ENCODE peak calls at places on chromosomes 13 and 19, in eight cellular contexts. One of them, this sample, is unnamed. For H3K4me1, the result is how much of the 10 kb centered on the place peaks cover.

GRCh38 chr13:53007872-53008271 is 20.7 kb upstream of the OLFM4 start:
- DNase-seq in heart left ventricle: no peak
- DNase-seq in iPS DF 6.9: no peak
- DNase-seq in lower lobe of right lung: no peak
- DNase-seq in tibial nerve: no peak
- DNase-seq in left lung: no peak
- DNase-seq in SJCRH30: peak
- DNase-seq in HCT116: no peak
- DNase-seq in this sample: no peak

GRCh38 chr13:21872795-21873194 is 201.9 kb downstream of the FGF9 start:
- DNase-seq in left lung: no peak
- DNase-seq in HCT116: no peak
- DNase-seq in iPS DF 6.9: no peak
- DNase-seq in lower lobe of right lung: no peak
- DNase-seq in SJCRH30: no peak
- DNase-seq in tibial nerve: no peak
- DNase-seq in heart left ventricle: no peak
- DNase-seq in this sample: no peak

GRCh38 chr13:106619688-106620555 is 52.0 kb upstream of the ARGLU1 start:
- DNase-seq in heart left ventricle: no peak
- DNase-seq in lower lobe of right lung: no peak
- DNase-seq in HCT116: peak
- DNase-seq in SJCRH30: peak
- DNase-seq in iPS DF 6.9: peak
- DNase-seq in left lung: no peak
- DNase-seq in tibial nerve: no peak
- DNase-seq in this sample: peak

GRCh38 chr19:35938282-35939224 is 2.4 kb downstream of the LRFN3 start:
- DNase-seq in HCT116: no peak
- DNase-seq in SJCRH30: no peak
- DNase-seq in heart left ventricle: no peak
- DNase-seq in left lung: no peak
- DNase-seq in lower lobe of right lung: no peak
- DNase-seq in tibial nerve: no peak
- DNase-seq in iPS DF 6.9: no peak
- DNase-seq in this sample: no peak

GRCh38 chr19:55464669-55465068 is at the start of gene C19orf85:
- DNase-seq in iPS DF 6.9: no peak
- DNase-seq in lower lobe of right lung: no peak
- DNase-seq in heart left ventricle: no peak
- DNase-seq in tibial nerve: no peak
- DNase-seq in left lung: no peak
- DNase-seq in SJCRH30: no peak
- DNase-seq in HCT116: no peak
- DNase-seq in this sample: no peak

GRCh38 chr19:18756896-18757295 is 34.2 kb downstream of the COMP start:
- DNase-seq in lower lobe of right lung: peak
- DNase-seq in left lung: no peak
- DNase-seq in SJCRH30: no peak
- DNase-seq in HCT116: no peak
- DNase-seq in heart left ventricle: no peak
- DNase-seq in tibial nerve: no peak
- DNase-seq in iPS DF 6.9: no peak
- DNase-seq in this sample: peak

GRCh38 chr19:13037161-13037560 is 41.9 kb downstream of the NFIX start:
- DNase-seq in lower lobe of right lung: no peak
- DNase-seq in tibial nerve: no peak
- DNase-seq in HCT116: no peak
- DNase-seq in iPS DF 6.9: no peak
- DNase-seq in left lung: no peak
- DNase-seq in heart left ventricle: no peak
- DNase-seq in SJCRH30: peak
- DNase-seq in this sample: no peak

GRCh38 chr13:111051656-111052232 is 63.4 kb upstream of the ARHGEF7 start:
- DNase-seq in lower lobe of right lung: no peak
- DNase-seq in iPS DF 6.9: no peak
- DNase-seq in SJCRH30: no peak
- DNase-seq in tibial nerve: no peak
- DNase-seq in HCT116: no peak
- DNase-seq in heart left ventricle: no peak
- DNase-seq in left lung: peak
- DNase-seq in this sample: peak

GRCh38 chr13:23959231-23959862 is 62.0 kb upstream of the C1QTNF9B start:
- DNase-seq in heart left ventricle: no peak
- DNase-seq in lower lobe of right lung: no peak
- DNase-seq in SJCRH30: no peak
- DNase-seq in iPS DF 6.9: no peak
- DNase-seq in HCT116: no peak
- DNase-seq in tibial nerve: no peak
- DNase-seq in left lung: no peak
- DNase-seq in this sample: no peak

GRCh38 chr19:55353356-55353802 is 1.1 kb downstream of the COX6B2 start:
- DNase-seq in iPS DF 6.9: no peak
- DNase-seq in left lung: no peak
- DNase-seq in HCT116: no peak
- DNase-seq in heart left ventricle: no peak
- DNase-seq in lower lobe of right lung: no peak
- DNase-seq in SJCRH30: no peak
- DNase-seq in tibial nerve: no peak
- DNase-seq in this sample: no peak

GRCh38 chr13:98875146-98875729 is 102.6 kb downstream of the DOCK9 start:
- DNase-seq in SJCRH30: no peak
- DNase-seq in lower lobe of right lung: no peak
- DNase-seq in tibial nerve: no peak
- DNase-seq in heart left ventricle: no peak
- DNase-seq in HCT116: no peak
- DNase-seq in iPS DF 6.9: no peak
- DNase-seq in left lung: no peak
- DNase-seq in this sample: no peak

GRCh38 chr13:109938255-109938936 is 152.0 kb upstream of the IRS2 start:
- DNase-seq in lower lobe of right lung: no peak
- DNase-seq in SJCRH30: no peak
- DNase-seq in left lung: no peak
- DNase-seq in HCT116: no peak
- DNase-seq in iPS DF 6.9: no peak
- DNase-seq in heart left ventricle: no peak
- DNase-seq in tibial nerve: no peak
- DNase-seq in this sample: no peak

GRCh38 chr13:23348270-23349126 is 85.0 kb downstream of the SACS start:
- DNase-seq in SJCRH30: no peak
- DNase-seq in heart left ventricle: no peak
- DNase-seq in tibial nerve: no peak
- DNase-seq in HCT116: no peak
- DNase-seq in lower lobe of right lung: no peak
- DNase-seq in left lung: no peak
- DNase-seq in iPS DF 6.9: no peak
- DNase-seq in this sample: no peak

DNA sequence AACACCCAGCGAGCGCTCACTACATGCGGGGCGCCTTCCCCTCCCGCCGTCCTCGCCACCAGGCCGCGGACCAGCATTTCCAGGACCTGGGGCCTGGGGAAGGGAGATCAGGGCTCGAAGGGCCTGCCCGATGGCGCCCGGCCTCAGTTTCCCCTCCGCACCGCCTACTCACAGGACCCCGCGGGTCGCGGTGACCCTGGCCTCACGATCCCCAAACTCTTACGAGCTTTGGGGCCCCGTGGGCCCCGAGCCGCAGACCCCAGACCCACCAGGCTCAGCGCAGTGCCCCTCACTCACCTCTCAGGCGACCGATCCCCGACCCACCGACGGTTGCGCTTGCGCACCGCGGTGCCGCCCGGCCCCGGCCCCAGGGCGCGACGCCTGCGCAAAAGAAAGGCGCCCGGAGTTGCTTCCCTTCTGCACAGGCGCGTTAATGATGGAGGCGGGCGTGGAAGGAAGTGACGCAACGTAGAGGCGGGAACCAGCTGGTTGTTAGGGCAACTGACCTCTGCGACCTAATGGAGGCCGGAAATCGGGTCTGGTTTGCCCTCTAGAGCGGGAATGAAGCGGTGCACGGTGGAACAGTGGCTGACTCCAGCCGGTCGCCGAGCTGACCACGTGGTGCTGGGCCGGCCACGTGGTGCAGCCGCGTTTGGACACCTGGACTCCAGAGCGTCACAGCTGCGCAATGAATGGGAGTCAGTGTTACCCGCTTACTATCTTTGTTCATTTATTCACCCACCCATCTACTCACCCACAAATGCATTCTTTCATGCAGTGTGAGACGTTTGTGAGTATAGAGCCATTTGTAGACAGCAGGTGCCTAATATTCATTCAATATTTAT is at the start of gene SGTA:
- DNase-seq in iPS DF 6.9: peak
- DNase-seq in tibial nerve: peak
- DNase-seq in heart left ventricle: peak
- DNase-seq in lower lobe of right lung: peak
- DNase-seq in HCT116: peak
- DNase-seq in left lung: peak
- DNase-seq in SJCRH30: peak
- DNase-seq in this sample: peak
- H3K4me1 ChIP-seq in iPS DF 6.9: under half
- H3K4me1 ChIP-seq in tibial nerve: under half
- H3K4me1 ChIP-seq in heart left ventricle: half or more
- H3K4me1 ChIP-seq in lower lobe of right lung: half or more
- H3K4me1 ChIP-seq in HCT116: under half
- H3K4me1 ChIP-seq in left lung: under half
- H3K4me1 ChIP-seq in SJCRH30: under half
- H3K4me1 ChIP-seq in this sample: under half

GRCh38 chr19:48629297-48629598 is 7.9 kb downstream of the DBP start:
- DNase-seq in tibial nerve: no peak
- DNase-seq in iPS DF 6.9: no peak
- DNase-seq in lower lobe of right lung: no peak
- DNase-seq in heart left ventricle: no peak
- DNase-seq in HCT116: no peak
- DNase-seq in SJCRH30: no peak
- DNase-seq in left lung: no peak
- DNase-seq in this sample: no peak

GRCh38 chr19:48629599-48630288 is 7.4 kb downstream of the DBP start:
- DNase-seq in tibial nerve: no peak
- DNase-seq in iPS DF 6.9: peak
- DNase-seq in HCT116: peak
- DNase-seq in heart left ventricle: peak
- DNase-seq in left lung: no peak
- DNase-seq in SJCRH30: no peak
- DNase-seq in lower lobe of right lung: no peak
- DNase-seq in this sample: peak

GRCh38 chr19:48632692-48633147 is 4.5 kb downstream of the DBP start:
- DNase-seq in lower lobe of right lung: no peak
- DNase-seq in iPS DF 6.9: no peak
- DNase-seq in tibial nerve: no peak
- DNase-seq in heart left ventricle: no peak
- DNase-seq in left lung: no peak
- DNase-seq in SJCRH30: peak
- DNase-seq in HCT116: no peak
- DNase-seq in this sample: no peak

GRCh38 chr19:48630289-48631036 is 6.7 kb downstream of the DBP start:
- DNase-seq in SJCRH30: no peak
- DNase-seq in HCT116: no peak
- DNase-seq in tibial nerve: no peak
- DNase-seq in lower lobe of right lung: peak
- DNase-seq in heart left ventricle: peak
- DNase-seq in iPS DF 6.9: no peak
- DNase-seq in left lung: peak
- DNase-seq in this sample: peak

GRCh38 chr19:48631254-48631653 is 5.9 kb downstream of the DBP start:
- DNase-seq in lower lobe of right lung: no peak
- DNase-seq in SJCRH30: no peak
- DNase-seq in left lung: no peak
- DNase-seq in heart left ventricle: no peak
- DNase-seq in HCT116: no peak
- DNase-seq in tibial nerve: no peak
- DNase-seq in iPS DF 6.9: no peak
- DNase-seq in this sample: no peak
- H3K4me1 ChIP-seq in lower lobe of right lung: half or more
- H3K4me1 ChIP-seq in SJCRH30: under half
- H3K4me1 ChIP-seq in left lung: under half
- H3K4me1 ChIP-seq in heart left ventricle: half or more
- H3K4me1 ChIP-seq in HCT116: under half
- H3K4me1 ChIP-seq in tibial nerve: under half
- H3K4me1 ChIP-seq in iPS DF 6.9: under half
- H3K4me1 ChIP-seq in this sample: under half

GRCh38 chr19:44960906-44961734 is 5.9 kb downstream of the CLPTM1 start:
- DNase-seq in lower lobe of right lung: no peak
- DNase-seq in iPS DF 6.9: no peak
- DNase-seq in SJCRH30: no peak
- DNase-seq in left lung: no peak
- DNase-seq in tibial nerve: no peak
- DNase-seq in heart left ventricle: no peak
- DNase-seq in HCT116: no peak
- DNase-seq in this sample: no peak
- H3K4me1 ChIP-seq in lower lobe of right lung: under half
- H3K4me1 ChIP-seq in iPS DF 6.9: under half
- H3K4me1 ChIP-seq in SJCRH30: under half
- H3K4me1 ChIP-seq in left lung: under half
- H3K4me1 ChIP-seq in tibial nerve: under half
- H3K4me1 ChIP-seq in heart left ventricle: under half
- H3K4me1 ChIP-seq in HCT116: under half
- H3K4me1 ChIP-seq in this sample: under half

GRCh38 chr13:26376430-26376829 is 122.5 kb downstream of the CDK8 start:
- DNase-seq in left lung: no peak
- DNase-seq in SJCRH30: no peak
- DNase-seq in lower lobe of right lung: no peak
- DNase-seq in tibial nerve: no peak
- DNase-seq in heart left ventricle: no peak
- DNase-seq in HCT116: no peak
- DNase-seq in iPS DF 6.9: no peak
- DNase-seq in this sample: no peak

GRCh38 chr13:26380930-26381329 is 127.0 kb downstream of the CDK8 start:
- DNase-seq in iPS DF 6.9: no peak
- DNase-seq in lower lobe of right lung: no peak
- DNase-seq in SJCRH30: no peak
- DNase-seq in left lung: no peak
- DNase-seq in HCT116: no peak
- DNase-seq in tibial nerve: no peak
- DNase-seq in heart left ventricle: no peak
- DNase-seq in this sample: no peak

GRCh38 chr13:26377038-26377437 is 123.1 kb downstream of the CDK8 start:
- DNase-seq in heart left ventricle: no peak
- DNase-seq in tibial nerve: no peak
- DNase-seq in HCT116: peak
- DNase-seq in lower lobe of right lung: no peak
- DNase-seq in SJCRH30: peak
- DNase-seq in left lung: no peak
- DNase-seq in iPS DF 6.9: peak
- DNase-seq in this sample: peak

GRCh38 chr13:26379831-26380230 is 125.9 kb downstream of the CDK8 start:
- DNase-seq in left lung: no peak
- DNase-seq in heart left ventricle: no peak
- DNase-seq in SJCRH30: no peak
- DNase-seq in lower lobe of right lung: no peak
- DNase-seq in HCT116: no peak
- DNase-seq in iPS DF 6.9: no peak
- DNase-seq in tibial nerve: no peak
- DNase-seq in this sample: no peak

DNA sequence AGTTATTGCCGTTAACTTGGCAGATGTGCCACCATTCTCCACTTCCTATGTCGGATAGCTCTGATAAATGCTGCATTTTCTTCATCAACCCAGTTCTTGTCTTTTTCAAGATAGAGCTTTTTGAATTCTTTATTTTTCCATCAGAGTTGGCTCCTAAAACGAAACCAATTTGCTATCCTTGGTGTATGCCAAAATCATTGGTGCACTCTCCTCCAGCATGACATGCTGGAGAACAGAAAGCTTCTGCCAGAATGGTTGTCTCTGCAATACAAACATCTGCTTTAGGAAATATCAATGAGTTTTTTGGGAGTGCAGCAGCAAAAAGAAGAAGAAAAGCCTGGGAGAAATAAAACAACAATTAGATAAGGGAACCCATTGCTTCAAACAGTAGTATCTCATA is 124.2 kb downstream of the CDK8 start:
- DNase-seq in tibial nerve: no peak
- DNase-seq in heart left ventricle: no peak
- DNase-seq in left lung: no peak
- DNase-seq in lower lobe of right lung: no peak
- DNase-seq in SJCRH30: no peak
- DNase-seq in HCT116: no peak
- DNase-seq in iPS DF 6.9: no peak
- DNase-seq in this sample: no peak
- H3K4me1 ChIP-seq in tibial nerve: under half
- H3K4me1 ChIP-seq in heart left ventricle: under half
- H3K4me1 ChIP-seq in left lung: under half
- H3K4me1 ChIP-seq in lower lobe of right lung: under half
- H3K4me1 ChIP-seq in SJCRH30: under half
- H3K4me1 ChIP-seq in HCT116: under half
- H3K4me1 ChIP-seq in iPS DF 6.9: under half
- H3K4me1 ChIP-seq in this sample: under half

This sample was measured in BE2C.